ENCODE peak calls at places on chromosome 18, in four cellular contexts. X is K562, W is HepG2, N is GM12878. C is an unnamed sample.
A peak's percentile ranks its signal among the peaks of the same experiment; 100 is the strongest.

GRCh38 chr18:49247786-49248185 is 212.7 kb downstream of the DYM start:
- DNase-seq in X (no peak), W (no peak), N (no peak), C (no peak)

GRCh38 chr18:34039194-34039593 is 185.5 kb downstream of the NOL4 start:
- DNase-seq in W (no peak), N (peak; percentile 21), X (no peak), C (no peak)

GRCh38 chr18:7117390-7118355 is at the start of gene LAMA1:
- DNase-seq in X (no peak), N (no peak), W (no peak), C (peak; percentile 54)

GRCh38 chr18:13107074-13107473 is 111.5 kb upstream of the LDLRAD4 start:
- DNase-seq in N (no peak), W (no peak), X (no peak), C (no peak)

GRCh38 chr18:10131036-10131774 is 217.4 kb downstream of the VAPA start:
- DNase-seq in N (no peak), X (no peak), W (no peak), C (peak; percentile 23)

GRCh38 chr18:46485675-46486200 is 171.3 kb downstream of the LOXHD1 start:
- DNase-seq in N (no peak), X (no peak), W (no peak), C (no peak)

GRCh38 chr18:58583569-58583968 is 45.3 kb downstream of the ALPK2 start:
- DNase-seq in W (no peak), X (no peak), N (no peak), C (no peak)

GRCh38 chr18:74507927-74508326 is 11.8 kb downstream of the CNDP2 start:
- DNase-seq in W (no peak), N (no peak), X (no peak), C (no peak)

GRCh38 chr18:57397440-57397839 is 37.7 kb upstream of the ONECUT2 start:
- DNase-seq in X (peak; percentile 2), W (no peak), N (no peak), C (no peak)

GRCh38 chr18:29979884-29980283 is 1062.7 kb downstream of the DSC3 start:
- DNase-seq in N (no peak), W (no peak), X (no peak), C (no peak)

GRCh38 chr18:47265197-47265596 is 13.7 kb upstream of the SKOR2 start:
- DNase-seq in N (no peak), W (no peak), X (no peak), C (no peak)

GRCh38 chr18:70154591-70155194 is 50.8 kb downstream of the RTTN start:
- DNase-seq in N (no peak), W (no peak), X (no peak), C (no peak)

GRCh38 chr18:27415495-27415894 is 230.4 kb upstream of the CHST9 start:
- DNase-seq in W (peak; percentile 31), N (no peak), X (no peak), C (no peak)

GRCh38 chr18:8750954-8751415 is 45.6 kb downstream of the MTCL1 start:
- DNase-seq in X (no peak), W (no peak), N (no peak), C (no peak)

GRCh38 chr18:59839241-59839640 is 60.6 kb upstream of the PMAIP1 start:
- DNase-seq in N (no peak), X (no peak), W (no peak), C (no peak)

GRCh38 chr18:62389761-62390481 is 64.8 kb downstream of the TNFRSF11A start:
- DNase-seq in X (peak; percentile 42), W (no peak), N (no peak), C (no peak)

GRCh38 chr18:48605408-48605845 is 66.6 kb downstream of the CTIF start:
- DNase-seq in N (peak; percentile 23), X (peak; percentile 78), W (peak; percentile 73), C (peak; percentile 32)

GRCh38 chr18:77223653-77224052 is 26.0 kb upstream of the GALR1 start:
- DNase-seq in N (no peak), X (no peak), W (no peak), C (no peak)

GRCh38 chr18:62828852-62829251 is 113.5 kb downstream of the PHLPP1 start:
- DNase-seq in W (no peak), N (no peak), X (no peak), C (no peak)

GRCh38 chr18:70641156-70641775 is 352.4 kb downstream of the SOCS6 start:
- DNase-seq in X (no peak), N (no peak), W (no peak), C (no peak)

GRCh38 chr18:62360806-62361205 is 35.7 kb downstream of the TNFRSF11A start:
- DNase-seq in X (no peak), N (no peak), W (no peak), C (no peak)

GRCh38 chr18:31977270-31977872 is 34.4 kb upstream of the TRAPPC8 start:
- DNase-seq in N (no peak), W (peak; percentile 68), X (peak; percentile 76), C (peak; percentile 66)

GRCh38 chr18:69770206-69770605 is 177.5 kb downstream of the CD226 start:
- DNase-seq in X (no peak), W (peak; percentile 39), N (no peak), C (no peak)

GRCh38 chr18:60892855-60893254 is 440.4 kb upstream of the CDH20 start:
- DNase-seq in X (no peak), N (no peak), W (peak; percentile 45), C (no peak)

GRCh38 chr18:67608909-67609308 is 92.4 kb upstream of the DSEL start:
- DNase-seq in N (no peak), W (no peak), X (no peak), C (no peak)
- TF ChIP-seq FOXK2 in N (no peak), W (no peak), X (no peak), C (no peak)

DNA sequence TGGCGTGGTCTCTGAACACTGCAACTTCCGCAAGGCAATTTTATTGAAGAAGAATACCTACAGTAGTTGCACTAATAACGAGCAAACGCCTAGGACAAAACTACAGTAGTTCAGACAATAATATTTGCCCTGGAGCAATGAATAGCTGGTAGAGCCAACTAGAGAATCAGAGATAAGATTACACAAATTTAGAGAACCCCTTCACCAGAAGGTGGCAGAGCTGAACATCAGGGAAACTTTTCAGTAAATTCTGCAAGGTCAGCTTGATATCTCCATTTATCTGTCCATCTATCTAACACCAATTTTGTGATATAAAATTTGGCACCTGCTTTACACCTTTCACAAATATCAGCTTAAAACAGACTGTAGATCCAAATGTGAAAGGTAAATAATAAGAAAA is 43.8 kb downstream of the CDH19 start:
- DNase-seq in W (peak; percentile 34), X (no peak), N (no peak), C (peak; percentile 4)
- TF ChIP-seq TARDBP in W (no peak), X (no peak), N (no peak), C (no peak)

GRCh38 chr18:78984941-78985784 is 5.5 kb downstream of the SALL3 start:
- DNase-seq in W (peak; percentile 33), N (no peak), X (peak; percentile 4), C (peak; percentile 9)
- TF ChIP-seq FOXK2 in W (no peak), N (no peak), X (no peak), C (no peak)

DNA sequence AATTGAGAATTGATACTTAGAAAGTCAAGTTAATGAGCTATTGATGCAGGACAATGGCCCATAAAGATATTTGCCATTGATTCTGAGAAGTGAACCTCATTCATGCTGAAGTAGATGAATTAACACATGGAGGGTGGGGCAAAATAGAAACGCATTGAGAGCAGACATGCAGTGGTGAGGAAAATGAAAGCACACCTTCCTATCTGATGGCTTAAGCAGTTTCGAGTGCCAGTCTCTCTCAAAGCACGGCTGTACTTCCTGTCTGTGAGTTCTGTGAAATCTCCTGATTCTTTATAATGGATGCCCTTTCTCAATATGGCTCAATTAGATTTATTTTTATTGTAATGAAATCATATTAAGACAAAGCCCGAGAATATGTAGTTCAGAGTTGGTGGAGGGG is 246.9 kb downstream of the TMX3 start:
- DNase-seq in W (no peak), N (no peak), X (no peak), C (no peak)
- TF ChIP-seq TARDBP in W (no peak), N (no peak), X (no peak), C (no peak)

C was measured in HEK293T.